ENCODE peak calls at places on chromosomes 2 and 18, in six cellular contexts. B, O, Z, Y, A and U are unnamed samples.

GRCh38 chr2:241018051-241018891 is 19.9 kb downstream of the SNED1 start:
- DNase-seq in B (no peak), O (no peak), Z (no peak), Y (no peak), A (no peak), U (no peak)

GRCh38 chr18:79528846-79529245 is 133.1 kb downstream of the NFATC1 start:
- DNase-seq in B (no peak), O (no peak), Z (peak), Y (peak), A (peak), U (peak)

GRCh38 chr18:59927246-59927825 is 27.5 kb downstream of the PMAIP1 start:
- DNase-seq in B (no peak), O (no peak), Z (no peak), Y (no peak), A (peak), U (no peak)

GRCh38 chr18:13605477-13605876 is 120.9 kb downstream of the FAM210A start:
- DNase-seq in B (no peak), O (no peak), Z (no peak), Y (no peak), A (no peak), U (no peak)

GRCh38 chr2:190655570-190655969 is 6.7 kb downstream of the NAB1 start:
- DNase-seq in B (no peak), O (no peak), Z (no peak), Y (no peak), A (no peak), U (no peak)

GRCh38 chr2:10079931-10080535 is at the start of gene CYS1:
- DNase-seq in B (no peak), O (no peak), Z (no peak), Y (peak), A (no peak), U (no peak)

GRCh38 chr2:216034065-216034464 is 20.7 kb upstream of the MREG start:
- DNase-seq in B (peak), O (peak), Z (peak), Y (peak), A (peak), U (peak)

GRCh38 chr18:73124165-73124564 is 256.4 kb upstream of the NETO1 start:
- DNase-seq in B (no peak), O (no peak), Z (no peak), Y (no peak), A (no peak), U (no peak)

GRCh38 chr2:239252433-239253200 is 148.2 kb downstream of the HDAC4 start:
- DNase-seq in B (no peak), O (no peak), Z (no peak), Y (no peak), A (no peak), U (no peak)

GRCh38 chr2:44053456-44053855 is 57.7 kb upstream of the LRPPRC start:
- DNase-seq in B (no peak), O (no peak), Z (no peak), Y (no peak), A (no peak), U (no peak)

GRCh38 chr18:32274307-32274706 is 84.5 kb downstream of the MEP1B start:
- DNase-seq in B (no peak), O (no peak), Z (no peak), Y (no peak), A (no peak), U (no peak)

GRCh38 chr2:237383991-237384671 is 29.8 kb downstream of the COL6A3 start:
- DNase-seq in B (no peak), O (no peak), Z (no peak), Y (no peak), A (no peak), U (no peak)

GRCh38 chr2:202976809-202977208 is 37.9 kb upstream of the NBEAL1 start:
- DNase-seq in B (no peak), O (no peak), Z (no peak), Y (no peak), A (no peak), U (no peak)

GRCh38 chr2:207473203-207473865 is 56.4 kb upstream of the CREB1 start:
- DNase-seq in B (no peak), O (no peak), Z (peak), Y (peak), A (peak), U (no peak)

GRCh38 chr2:32711219-32711618 is 83.4 kb downstream of the TTC27 start:
- DNase-seq in B (no peak), O (no peak), Z (no peak), Y (no peak), A (no peak), U (no peak)